ENCODE peak calls at places on chromosomes 11 and 22, in four cellular contexts. One of them, this sample, is unnamed.

GRCh38 chr11:8593935-8594909 is at the start of gene STK33:
- DNase-seq in K562: no peak
- DNase-seq in HCT116: peak
- DNase-seq in SK-N-SH: peak
- DNase-seq in this sample: no peak

GRCh38 chr11:111777094-111778046 is 11.2 kb upstream of the PPP2R1B start:
- DNase-seq in K562: peak
- DNase-seq in HCT116: peak
- DNase-seq in SK-N-SH: peak
- DNase-seq in this sample: peak

GRCh38 chr11:8301622-8302021 is 37.9 kb upstream of the LMO1 start:
- DNase-seq in K562: no peak
- DNase-seq in HCT116: no peak
- DNase-seq in SK-N-SH: no peak
- DNase-seq in this sample: no peak

GRCh38 chr22:50178871-50179869 is 6.5 kb upstream of the TRABD start:
- DNase-seq in K562: no peak
- DNase-seq in HCT116: no peak
- DNase-seq in SK-N-SH: no peak
- DNase-seq in this sample: no peak

GRCh38 chr11:103628121-103628520 is 408.3 kb upstream of the DDI1 start:
- DNase-seq in K562: no peak
- DNase-seq in HCT116: no peak
- DNase-seq in SK-N-SH: no peak
- DNase-seq in this sample: no peak

GRCh38 chr11:48066881-48067800 is 86.8 kb downstream of the PTPRJ start:
- DNase-seq in K562: no peak
- DNase-seq in HCT116: no peak
- DNase-seq in SK-N-SH: no peak
- DNase-seq in this sample: no peak

GRCh38 chr11:78168539-78169477 is 19.6 kb downstream of the KCTD21 start:
- DNase-seq in K562: peak
- DNase-seq in HCT116: no peak
- DNase-seq in SK-N-SH: peak
- DNase-seq in this sample: no peak

GRCh38 chr22:25350551-25350971 is 131.1 kb downstream of the CRYBB2 start:
- DNase-seq in K562: no peak
- DNase-seq in HCT116: no peak
- DNase-seq in SK-N-SH: no peak
- DNase-seq in this sample: no peak

GRCh38 chr11:77371646-77372045 is 70.2 kb upstream of the GDPD4 start:
- DNase-seq in K562: no peak
- DNase-seq in HCT116: no peak
- DNase-seq in SK-N-SH: no peak
- DNase-seq in this sample: no peak

GRCh38 chr22:32602154-32602553 is 127.5 kb downstream of the FBXO7 start:
- DNase-seq in K562: no peak
- DNase-seq in HCT116: no peak
- DNase-seq in SK-N-SH: no peak
- DNase-seq in this sample: no peak

GRCh38 chr22:31579835-31580242 is 82.2 kb downstream of the PISD start:
- DNase-seq in K562: no peak
- DNase-seq in HCT116: no peak
- DNase-seq in SK-N-SH: no peak
- DNase-seq in this sample: no peak

GRCh38 chr11:110349109-110349996 is 52.9 kb upstream of the RDX start:
- DNase-seq in K562: no peak
- DNase-seq in HCT116: no peak
- DNase-seq in SK-N-SH: no peak
- DNase-seq in this sample: peak

DNA sequence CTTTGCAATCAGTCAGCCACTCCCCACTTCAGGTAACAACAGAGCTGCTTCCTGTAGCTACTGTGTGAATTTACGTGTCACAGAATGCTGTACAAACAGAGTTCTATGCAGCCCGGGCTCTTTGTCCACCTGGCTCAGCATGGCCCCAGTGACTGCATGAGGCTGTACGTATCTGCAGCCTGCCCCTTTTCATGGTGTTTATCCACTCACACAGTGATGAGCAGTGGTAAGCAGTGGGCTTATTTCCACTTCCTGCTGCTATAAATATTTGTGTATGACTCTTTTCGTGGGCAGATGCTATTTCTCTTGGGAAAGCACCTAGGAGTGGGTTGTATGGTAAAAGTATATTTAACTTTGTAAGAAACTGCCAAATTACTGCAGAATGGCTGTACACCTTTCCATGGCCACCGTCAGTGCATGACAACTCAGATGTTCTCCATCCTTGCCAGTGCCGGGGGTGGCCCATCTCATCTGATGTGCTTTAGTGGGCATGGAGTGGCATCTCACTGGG is 43.3 kb downstream of the MYEOV start:
- DNase-seq in K562: no peak
- DNase-seq in HCT116: no peak
- DNase-seq in SK-N-SH: no peak
- DNase-seq in this sample: peak
- TF ChIP-seq ZBTB33 in K562: no peak
- TF ChIP-seq ZBTB33 in HCT116: no peak
- TF ChIP-seq ZBTB33 in SK-N-SH: no peak
- TF ChIP-seq ZBTB33 in this sample: no peak

DNA sequence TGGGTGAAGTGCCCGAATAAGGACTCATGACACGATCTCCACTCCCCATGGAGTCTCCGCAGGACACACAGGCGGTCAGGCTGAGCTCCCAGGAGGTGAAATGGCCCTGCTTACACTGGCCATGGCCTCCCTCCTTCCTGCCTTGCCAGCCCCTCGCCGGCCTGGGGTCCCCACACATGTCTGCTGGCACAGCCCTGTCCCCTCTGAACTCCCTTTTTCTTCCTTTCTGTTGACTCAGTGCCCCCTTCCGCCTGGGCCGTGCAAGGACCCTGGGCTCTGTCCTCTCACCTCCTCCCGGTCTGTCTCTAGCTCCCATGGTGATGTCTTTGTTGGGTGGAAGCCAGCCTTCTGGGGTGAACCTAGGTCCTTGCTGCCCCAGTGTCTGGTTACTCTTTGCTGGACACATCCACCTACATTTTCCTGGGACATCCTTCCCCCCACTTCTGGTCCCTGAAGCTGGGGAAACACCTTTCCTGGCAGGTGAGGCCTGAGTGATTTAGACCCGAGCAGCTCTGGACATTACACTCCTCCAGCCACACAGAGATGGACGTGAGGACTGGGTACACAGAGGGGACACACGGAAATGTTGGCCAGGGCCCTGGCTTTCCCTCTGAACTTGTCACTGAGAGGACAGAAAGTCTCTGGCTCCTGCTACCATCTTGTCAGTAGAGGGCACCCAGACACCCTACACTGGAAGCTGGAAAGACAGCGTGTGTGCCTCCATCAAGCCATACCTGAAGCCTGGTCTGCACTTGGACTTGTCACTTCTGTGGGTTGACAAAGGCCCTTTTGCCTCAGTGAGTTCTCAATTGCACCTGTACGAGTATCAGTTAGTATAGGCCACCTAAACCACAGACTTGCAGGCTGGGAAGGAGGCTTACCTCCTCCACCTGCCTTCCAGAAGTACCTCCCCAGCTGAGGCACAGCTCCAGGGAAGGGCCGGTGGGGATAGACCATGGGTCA is 864.3 kb downstream of the TBC1D22A start:
- DNase-seq in K562: peak
- DNase-seq in HCT116: peak
- DNase-seq in SK-N-SH: no peak
- DNase-seq in this sample: no peak
- TF ChIP-seq ZBTB33 in K562: no peak
- TF ChIP-seq ZBTB33 in HCT116: no peak
- TF ChIP-seq ZBTB33 in SK-N-SH: no peak
- TF ChIP-seq ZBTB33 in this sample: no peak

DNA sequence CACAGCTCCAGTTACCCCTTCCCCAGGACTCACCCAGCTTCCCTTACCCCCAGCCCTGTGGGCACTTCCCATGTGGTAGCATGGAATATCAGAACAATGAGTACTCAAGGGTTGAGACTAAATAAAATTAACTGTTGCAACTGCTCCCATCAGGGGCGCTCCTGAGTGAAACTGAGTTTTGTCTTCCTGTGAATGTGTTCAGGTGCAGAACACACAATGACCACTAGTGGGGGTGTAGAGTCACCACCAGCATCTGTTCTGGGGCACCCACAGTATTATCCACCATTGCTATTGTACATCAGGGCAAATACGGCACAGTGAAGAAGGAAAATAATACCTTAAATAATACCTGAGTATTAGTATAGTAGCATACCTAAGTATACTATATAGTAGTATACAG is 689.7 kb downstream of the TBC1D22A start:
- DNase-seq in K562: peak
- DNase-seq in HCT116: peak
- DNase-seq in SK-N-SH: peak
- DNase-seq in this sample: no peak
- TF ChIP-seq ZBTB33 in K562: no peak
- TF ChIP-seq ZBTB33 in HCT116: no peak
- TF ChIP-seq ZBTB33 in SK-N-SH: no peak
- TF ChIP-seq ZBTB33 in this sample: no peak

GRCh38 chr11:65426839-65427690 is 4.5 kb downstream of the NEAT1 start:
- DNase-seq in K562: peak
- DNase-seq in HCT116: peak
- DNase-seq in SK-N-SH: no peak
- DNase-seq in this sample: no peak

GRCh38 chr11:65427691-65428577 is 5.3 kb downstream of the NEAT1 start:
- DNase-seq in K562: no peak
- DNase-seq in HCT116: peak
- DNase-seq in SK-N-SH: no peak
- DNase-seq in this sample: no peak

GRCh38 chr11:65424200-65425104 is 1.9 kb downstream of the NEAT1 start:
- DNase-seq in K562: no peak
- DNase-seq in HCT116: no peak
- DNase-seq in SK-N-SH: no peak
- DNase-seq in this sample: no peak

GRCh38 chr11:65425105-65425970 is 2.7 kb downstream of the NEAT1 start:
- DNase-seq in K562: peak
- DNase-seq in HCT116: peak
- DNase-seq in SK-N-SH: no peak
- DNase-seq in this sample: no peak

GRCh38 chr11:65425971-65426838 is 3.6 kb downstream of the NEAT1 start:
- DNase-seq in K562: no peak
- DNase-seq in HCT116: peak
- DNase-seq in SK-N-SH: no peak
- DNase-seq in this sample: no peak
- TF ChIP-seq ZBTB33 in K562: peak
- TF ChIP-seq ZBTB33 in HCT116: no peak
- TF ChIP-seq ZBTB33 in SK-N-SH: no peak
- TF ChIP-seq ZBTB33 in this sample: no peak

GRCh38 chr11:118152552-118153471 is at the start of gene SCN4B:
- DNase-seq in K562: peak
- DNase-seq in HCT116: no peak
- DNase-seq in SK-N-SH: peak
- DNase-seq in this sample: no peak
- TF ChIP-seq ZBTB33 in K562: no peak
- TF ChIP-seq ZBTB33 in HCT116: no peak
- TF ChIP-seq ZBTB33 in SK-N-SH: no peak
- TF ChIP-seq ZBTB33 in this sample: no peak

GRCh38 chr11:46295312-46295995 is 18.0 kb downstream of the CREB3L1 start:
- DNase-seq in K562: peak
- DNase-seq in HCT116: no peak
- DNase-seq in SK-N-SH: peak
- DNase-seq in this sample: no peak
- TF ChIP-seq ZBTB33 in K562: no peak
- TF ChIP-seq ZBTB33 in HCT116: no peak
- TF ChIP-seq ZBTB33 in SK-N-SH: no peak
- TF ChIP-seq ZBTB33 in this sample: no peak

DNA sequence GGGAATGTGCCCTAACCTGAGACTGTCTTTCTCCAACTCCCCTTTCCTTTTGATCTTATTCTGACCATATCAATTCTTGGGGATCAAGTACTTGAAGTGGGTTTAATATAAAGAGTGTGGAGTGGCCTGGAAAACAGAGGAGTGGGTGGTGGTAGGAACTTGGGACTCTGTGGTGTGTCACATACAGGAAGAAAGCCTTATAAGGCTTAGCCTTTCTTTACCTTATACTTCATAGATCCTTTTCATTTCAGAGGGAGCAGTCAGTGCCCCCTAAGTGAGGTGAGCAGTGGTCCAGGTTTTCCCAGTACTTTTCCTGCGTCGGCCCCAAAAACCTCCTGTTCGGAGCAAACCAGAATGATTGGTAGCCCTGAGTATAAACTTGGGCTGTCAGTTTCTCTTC is 486 bp downstream of the OOSP1 start:
- DNase-seq in K562: no peak
- DNase-seq in HCT116: no peak
- DNase-seq in SK-N-SH: no peak
- DNase-seq in this sample: no peak
- TF ChIP-seq ZBTB33 in K562: no peak
- TF ChIP-seq ZBTB33 in HCT116: no peak
- TF ChIP-seq ZBTB33 in SK-N-SH: no peak
- TF ChIP-seq ZBTB33 in this sample: no peak

This sample was measured in GM12878.